ENCODE peak calls at places on chromosomes 3 and 15, in ten cellular contexts. Q, H, L, R, S, F, B, U, M and Z are unnamed samples.
A peak's percentile ranks its signal among the peaks of the same experiment; 100 is the strongest.

GRCh38 chr15:88178631-88179030 is 77.9 kb downstream of the NTRK3 start:
- DNase-seq in Q (no peak), H (no peak), L (no peak), R (no peak), S (no peak), F (no peak), B (no peak), U (no peak), M (no peak), Z (no peak)

GRCh38 chr3:10417849-10418248 is 87.5 kb downstream of the ATP2B2 start:
- DNase-seq in Q (no peak), H (no peak), L (no peak), R (peak; percentile 13), S (no peak), F (no peak), B (peak; percentile 28), U (no peak), M (no peak), Z (peak; percentile 27)

GRCh38 chr3:36932979-36933378 is 11.9 kb downstream of the TRANK1 start:
- DNase-seq in Q (no peak), H (no peak), L (no peak), R (peak; percentile 62), S (no peak), F (no peak), B (no peak), U (no peak), M (no peak), Z (peak; percentile 52)

GRCh38 chr3:69649713-69650419 is 89.4 kb upstream of the MITF start:
- DNase-seq in Q (no peak), H (no peak), L (no peak), R (peak; percentile 2), S (no peak), F (no peak), B (no peak), U (no peak), M (no peak), Z (peak; percentile 58)

GRCh38 chr3:11995061-11995460 is 9.1 kb upstream of the SYN2 start:
- DNase-seq in Q (no peak), H (no peak), L (no peak), R (no peak), S (no peak), F (no peak), B (no peak), U (no peak), M (no peak), Z (no peak)

GRCh38 chr3:176439729-176440128 is 757.6 kb downstream of the TBL1XR1 start:
- DNase-seq in Q (no peak), H (no peak), L (no peak), R (no peak), S (no peak), F (no peak), B (no peak), U (no peak), M (no peak), Z (no peak)

GRCh38 chr15:98943609-98944111 is 63.9 kb downstream of the PGPEP1L start:
- DNase-seq in Q (no peak), H (no peak), L (no peak), R (peak; percentile 60), S (no peak), F (peak; percentile 25), B (peak; percentile 11), U (no peak), M (no peak), Z (peak; percentile 42)

GRCh38 chr3:23756206-23756840 is 49.4 kb upstream of the UBE2E1 start:
- DNase-seq in Q (no peak), H (no peak), L (no peak), R (no peak), S (no peak), F (no peak), B (no peak), U (no peak), M (no peak), Z (no peak)

GRCh38 chr3:107753494-107753893 is 230.7 kb downstream of the BBX start:
- DNase-seq in Q (no peak), H (no peak), L (no peak), R (peak; percentile 24), S (no peak), F (peak; percentile 32), B (peak; percentile 4), U (no peak), M (no peak), Z (peak; percentile 57)

GRCh38 chr3:195247086-195247862 is 23.7 kb downstream of the XXYLT1 start:
- DNase-seq in Q (no peak), H (no peak), L (no peak), R (no peak), S (no peak), F (no peak), B (no peak), U (no peak), M (peak; percentile 38), Z (no peak)

GRCh38 chr15:88331291-88331690 is 74.8 kb upstream of the NTRK3 start:
- DNase-seq in Q (no peak), H (no peak), L (no peak), R (no peak), S (no peak), F (no peak), B (no peak), U (no peak), M (no peak), Z (peak; percentile 21)

DNA sequence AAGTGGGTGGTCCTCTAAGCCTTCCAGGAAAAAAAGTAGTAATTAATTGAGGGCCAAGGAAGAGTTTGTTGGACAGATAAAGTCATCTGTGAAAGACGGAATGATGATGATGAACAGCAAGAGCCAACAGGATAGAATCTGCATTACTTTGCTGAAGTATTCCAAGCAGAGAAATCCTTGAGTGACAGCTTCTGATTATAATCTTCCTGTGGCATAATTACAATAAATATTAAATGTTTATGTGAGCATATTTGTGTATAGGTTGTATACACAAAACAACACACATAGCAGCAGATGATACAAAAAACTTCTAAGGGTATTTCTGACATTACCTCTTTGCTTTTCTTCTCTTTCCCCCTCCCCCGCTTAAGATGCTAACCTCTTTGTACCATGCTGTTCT is 147.6 kb downstream of the SPATA16 start:
- DNase-seq in Q (no peak), H (no peak), L (no peak), R (no peak), S (no peak), F (no peak), B (no peak), U (no peak), M (no peak), Z (no peak)
- TF ChIP-seq CTCF in Q (no peak), H (no peak), L (no peak), R (no peak), S (no peak), F (no peak), B (no peak), U (no peak), M (no peak), Z (no peak)

GRCh38 chr3:161854232-161854771 is 357.7 kb downstream of the OTOL1 start:
- DNase-seq in Q (no peak), H (peak; percentile 92), L (no peak), R (peak; percentile 47), S (peak; percentile 11), F (no peak), B (peak; percentile 21), U (no peak), M (no peak), Z (peak; percentile 74)
- TF ChIP-seq CTCF in Q (no peak), H (peak; percentile 57), L (no peak), R (peak; percentile 23), S (peak; percentile 16), F (no peak), B (peak; percentile 66), U (no peak), M (no peak), Z (no peak)

GRCh38 chr3:13075318-13075717 is 2.1 kb upstream of the IQSEC1 start:
- DNase-seq in Q (no peak), H (no peak), L (no peak), R (no peak), S (no peak), F (no peak), B (no peak), U (peak; percentile 61), M (no peak), Z (no peak)

GRCh38 chr3:13073976-13074375 is 747 bp upstream of the IQSEC1 start:
- DNase-seq in Q (no peak), H (no peak), L (no peak), R (no peak), S (no peak), F (no peak), B (no peak), U (no peak), M (no peak), Z (no peak)

GRCh38 chr3:13071695-13072094 is 1.5 kb downstream of the IQSEC1 start:
- DNase-seq in Q (no peak), H (no peak), L (no peak), R (no peak), S (no peak), F (no peak), B (no peak), U (no peak), M (no peak), Z (no peak)

GRCh38 chr3:13072239-13073041 is 789 bp downstream of the IQSEC1 start:
- DNase-seq in Q (no peak), H (no peak), L (no peak), R (no peak), S (no peak), F (no peak), B (no peak), U (no peak), M (no peak), Z (no peak)

DNA sequence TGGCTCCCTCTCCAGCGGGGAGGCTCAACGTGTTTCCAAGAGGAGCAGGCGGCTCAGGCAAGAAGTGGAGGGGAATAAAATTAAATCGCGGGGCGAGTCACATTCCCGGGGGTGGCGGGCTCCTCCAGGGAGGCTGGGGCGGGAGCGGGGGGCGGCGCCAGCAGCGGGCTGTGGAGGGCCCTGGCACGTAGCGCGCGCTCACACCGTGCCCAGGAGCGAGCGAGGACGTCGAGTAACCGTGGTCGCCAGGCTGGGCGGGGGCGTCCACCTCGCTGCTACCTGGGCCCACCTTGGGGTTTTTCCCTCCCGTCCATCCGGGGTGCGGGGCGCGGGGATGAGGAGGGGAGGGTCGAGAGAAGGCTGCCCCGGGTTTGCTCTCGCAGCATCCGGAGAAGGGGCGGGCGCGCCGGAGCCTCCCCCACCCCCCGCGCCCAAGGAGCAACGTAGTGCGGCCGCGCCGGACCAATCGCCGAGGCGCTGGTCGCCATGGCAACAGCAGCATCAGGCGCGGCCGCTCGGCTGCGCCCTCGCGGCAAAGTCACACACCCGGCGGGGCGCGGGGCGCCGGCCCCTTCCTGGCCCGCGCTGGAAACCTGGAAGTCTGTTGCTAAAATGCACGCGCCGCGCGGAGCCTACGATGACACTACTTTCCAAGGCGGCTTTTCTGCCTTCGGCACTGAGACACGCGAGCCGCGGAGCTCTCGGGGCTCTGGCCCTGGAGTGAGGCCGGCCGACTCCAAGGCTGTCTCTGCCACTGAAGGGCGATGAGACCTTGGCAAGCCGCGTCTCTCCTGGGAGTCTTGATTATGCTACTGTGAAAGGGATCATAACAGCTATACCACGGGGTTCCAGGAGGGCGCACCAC is at the start of gene IQSEC1:
- DNase-seq in Q (peak; percentile 79), H (no peak), L (no peak), R (no peak), S (no peak), F (no peak), B (no peak), U (peak; percentile 64), M (peak; percentile 71), Z (peak; percentile 3)
- TF ChIP-seq CTCF in Q (no peak), H (no peak), L (no peak), R (no peak), S (no peak), F (no peak), B (no peak), U (no peak), M (no peak), Z (no peak)

DNA sequence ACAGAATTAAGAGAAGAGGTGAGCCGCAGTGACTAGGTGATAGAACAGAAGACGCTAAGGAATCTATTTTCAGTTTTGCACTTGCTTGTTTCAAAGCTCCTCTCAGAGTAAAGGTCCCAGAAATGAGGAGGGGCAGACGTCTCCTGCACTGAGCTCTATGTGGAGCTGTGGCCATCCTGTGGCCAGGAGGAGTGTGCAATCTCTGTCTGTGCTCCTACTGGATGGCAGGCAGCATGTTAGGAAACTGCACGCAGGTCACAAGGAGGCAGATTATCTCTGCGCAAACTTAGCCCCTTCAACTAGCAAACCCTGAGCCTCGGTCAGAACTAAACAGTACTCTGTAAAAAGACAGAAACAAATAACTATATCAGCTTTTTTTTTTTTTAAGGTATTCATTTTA is 31.1 kb upstream of the PPIB start:
- DNase-seq in Q (no peak), H (no peak), L (no peak), R (no peak), S (no peak), F (no peak), B (no peak), U (no peak), M (no peak), Z (no peak)
- TF ChIP-seq CTCF in Q (no peak), H (peak; percentile 8), L (no peak), R (no peak), S (no peak), F (no peak), B (no peak), U (no peak), M (no peak), Z (no peak)